ENCODE peak calls at places on chromosomes 6 and 20, in ten cellular contexts. J is Caki2; E is AG09309; U is RCC 7860; A is HT1080; T is activated B cell treated with CpG ODN at 0.5 μM for 24 hours; R is CD8-positive, alpha-beta T cell; D is DMS153; H is NCI-H1092 treated with DMSO at 0.1 percent for 48 hours; C is stromal cell of bone marrow. Q is an unnamed sample.

GRCh38 chr6:92130944-92131343 is 1288.4 kb downstream of the EPHA7 start:
- DNase-seq in J (no peak), E (no peak), U (no peak), A (no peak), T (no peak), R (no peak), D (no peak), H (no peak), C (no peak), Q (no peak)

GRCh38 chr6:84769247-84769646 is 4.8 kb upstream of the TBX18 start:
- DNase-seq in J (no peak), E (no peak), U (no peak), A (no peak), T (no peak), R (no peak), D (no peak), H (no peak), C (no peak), Q (no peak)

GRCh38 chr6:107185570-107185969 is 70.3 kb upstream of the BEND3 start:
- DNase-seq in J (peak; percentile 7), E (no peak), U (no peak), A (no peak), T (no peak), R (no peak), D (peak; percentile 76), H (peak; percentile 50), C (peak; percentile 11), Q (peak; percentile 20)

GRCh38 chr6:84428300-84428907 is 201.0 kb upstream of the CEP162 start:
- DNase-seq in J (peak; percentile 22), E (no peak), U (peak; percentile 44), A (peak; percentile 23), T (no peak), R (no peak), D (no peak), H (peak; percentile 12), C (peak; percentile 45), Q (no peak)

GRCh38 chr20:51175156-51175555 is 152.2 kb upstream of the KCNG1 start:
- DNase-seq in J (no peak), E (no peak), U (no peak), A (no peak), T (no peak), R (no peak), D (no peak), H (no peak), C (no peak), Q (no peak)

GRCh38 chr6:95117236-95117635 is 460.1 kb upstream of the MANEA start:
- DNase-seq in J (no peak), E (no peak), U (no peak), A (no peak), T (no peak), R (no peak), D (no peak), H (no peak), C (no peak), Q (no peak)

GRCh38 chr20:16272961-16273360 is 300.3 kb downstream of the KIF16B start:
- DNase-seq in J (no peak), E (no peak), U (no peak), A (no peak), T (no peak), R (no peak), D (no peak), H (no peak), C (no peak), Q (no peak)

GRCh38 chr20:44030394-44030793 is 115.7 kb downstream of the TOX2 start:
- DNase-seq in J (no peak), E (no peak), U (no peak), A (no peak), T (no peak), R (no peak), D (no peak), H (no peak), C (no peak), Q (no peak)

GRCh38 chr20:53609501-53610445 is 16.1 kb upstream of the ZNF217 start:
- DNase-seq in J (peak; percentile 84), E (no peak), U (peak; percentile 70), A (no peak), T (no peak), R (peak; percentile 56), D (peak; percentile 97), H (peak; percentile 69), C (no peak), Q (peak; percentile 66)

GRCh38 chr6:29887330-29887818 is 55.0 kb upstream of the HLA-A start:
- DNase-seq in J (no peak), E (no peak), U (no peak), A (no peak), T (peak; percentile 25), R (no peak), D (no peak), H (peak; percentile 0), C (peak; percentile 8), Q (no peak)

GRCh38 chr6:108581237-108581931 is 20.7 kb downstream of the FOXO3 start:
- DNase-seq in J (peak; percentile 76), E (no peak), U (peak; percentile 58), A (peak; percentile 88), T (no peak), R (no peak), D (no peak), H (no peak), C (peak; percentile 52), Q (no peak)

GRCh38 chr20:61883867-61884393 is 181.8 kb downstream of the TAF4 start:
- DNase-seq in J (no peak), E (no peak), U (no peak), A (no peak), T (no peak), R (no peak), D (no peak), H (no peak), C (peak; percentile 8), Q (no peak)

GRCh38 chr6:90250405-90250804 is 46.2 kb downstream of the BACH2 start:
- DNase-seq in J (no peak), E (no peak), U (no peak), A (no peak), T (no peak), R (no peak), D (no peak), H (no peak), C (no peak), Q (no peak)

GRCh38 chr20:63116412-63117106 is 99.4 kb downstream of the YTHDF1 start:
- DNase-seq in J (peak; percentile 56), E (no peak), U (no peak), A (no peak), T (no peak), R (no peak), D (no peak), H (no peak), C (no peak), Q (no peak)

GRCh38 chr6:111355156-111355555 is 127.9 kb downstream of the REV3L start:
- DNase-seq in J (no peak), E (no peak), U (no peak), A (no peak), T (no peak), R (no peak), D (no peak), H (no peak), C (no peak), Q (no peak)

GRCh38 chr20:38875170-38875993 is 50.8 kb upstream of the FAM83D start:
- DNase-seq in J (no peak), E (no peak), U (no peak), A (no peak), T (peak; percentile 60), R (peak; percentile 53), D (no peak), H (no peak), C (no peak), Q (no peak)

GRCh38 chr6:163324326-163324927 is 90.1 kb upstream of the QKI start:
- DNase-seq in J (no peak), E (no peak), U (peak; percentile 26), A (no peak), T (no peak), R (no peak), D (no peak), H (no peak), C (no peak), Q (no peak)

GRCh38 chr6:11828185-11828897 is 49.7 kb upstream of the ADTRP start:
- DNase-seq in J (no peak), E (no peak), U (no peak), A (no peak), T (no peak), R (no peak), D (no peak), H (no peak), C (no peak), Q (no peak)

GRCh38 chr20:23683281-23683680 is 5.6 kb downstream of the CST4 start:
- DNase-seq in J (no peak), E (no peak), U (no peak), A (no peak), T (no peak), R (no peak), D (no peak), H (no peak), C (no peak), Q (no peak)

GRCh38 chr6:15547379-15547778 is 115.4 kb downstream of the DTNBP1 start:
- DNase-seq in J (no peak), E (no peak), U (no peak), A (no peak), T (no peak), R (no peak), D (no peak), H (no peak), C (no peak), Q (no peak)

GRCh38 chr6:134175532-134176282 is 123.3 kb upstream of the SLC2A12 start:
- DNase-seq in J (no peak), E (no peak), U (peak; percentile 49), A (peak; percentile 87), T (no peak), R (no peak), D (no peak), H (peak; percentile 37), C (peak; percentile 60), Q (no peak)

GRCh38 chr6:42010185-42010872 is 40.0 kb upstream of the TAF8 start:
- DNase-seq in J (peak; percentile 12), E (no peak), U (no peak), A (peak; percentile 26), T (no peak), R (no peak), D (no peak), H (no peak), C (no peak), Q (no peak)

GRCh38 chr6:124795879-124796838 is 166.1 kb upstream of the RNF217 start:
- DNase-seq in J (peak; percentile 28), E (no peak), U (no peak), A (peak; percentile 64), T (no peak), R (no peak), D (peak; percentile 56), H (peak; percentile 48), C (peak; percentile 8), Q (no peak)

GRCh38 chr6:148628251-148628650 is 118.6 kb upstream of the UST start:
- DNase-seq in J (no peak), E (no peak), U (no peak), A (no peak), T (no peak), R (no peak), D (peak; percentile 40), H (peak; percentile 53), C (no peak), Q (no peak)

GRCh38 chr6:5302995-5303622 is 41.8 kb downstream of the FARS2 start:
- DNase-seq in J (peak; percentile 31), E (no peak), U (no peak), A (peak; percentile 23), T (peak; percentile 40), R (peak; percentile 5), D (no peak), H (peak; percentile 1), C (no peak), Q (peak; percentile 14)

GRCh38 chr6:548091-548490 is 108.8 kb downstream of the HUS1B start:
- DNase-seq in J (no peak), E (no peak), U (no peak), A (no peak), T (no peak), R (no peak), D (no peak), H (no peak), C (no peak), Q (no peak)

GRCh38 chr6:23456396-23456795 is 669.6 kb upstream of the NRSN1 start:
- DNase-seq in J (no peak), E (no peak), U (no peak), A (no peak), T (no peak), R (no peak), D (no peak), H (no peak), C (no peak), Q (no peak)

GRCh38 chr20:4234128-4234527 is 218.8 kb upstream of the RNF24 start:
- DNase-seq in J (no peak), E (no peak), U (no peak), A (peak; percentile 12), T (no peak), R (no peak), D (no peak), H (no peak), C (no peak), Q (no peak)